ENCODE peak calls at places on chromosomes 11 and 22, in five cellular contexts. G is H1, D is HCT116, Y is GM12878, R is HepG2. L is an unnamed sample.

GRCh38 chr22:19291218-19291579 is 320 bp downstream of the CLTCL1 start:
- DNase-seq in G (no peak), D (no peak), Y (no peak), R (no peak), L (peak)

GRCh38 chr11:47724041-47724729 is 9.0 kb upstream of the AGBL2 start:
- DNase-seq in G (no peak), Y (no peak), D (no peak), R (peak), L (peak)

GRCh38 chr22:25742918-25743708 is 1.1 kb downstream of the MYO18B start:
- DNase-seq in D (no peak), Y (no peak), G (no peak), R (no peak), L (no peak)

GRCh38 chr11:76207642-76208378 is 1.5 kb upstream of the WNT11 start:
- DNase-seq in R (peak), G (no peak), D (peak), Y (no peak), L (peak)

GRCh38 chr11:88332851-88333250 is 4.7 kb downstream of the CTSC start:
- DNase-seq in G (no peak), Y (no peak), R (no peak), D (no peak), L (no peak)

GRCh38 chr11:131223198-131223975 is 147.0 kb upstream of the NTM start:
- DNase-seq in D (no peak), R (no peak), Y (peak), G (no peak), L (no peak)

GRCh38 chr11:117978982-117979381 is 7.2 kb upstream of the IL10RA start:
- DNase-seq in R (no peak), D (no peak), Y (no peak), G (no peak), L (no peak)

GRCh38 chr22:48761546-48761945 is 1066.1 kb downstream of the BRD1 start:
- DNase-seq in G (no peak), R (no peak), Y (no peak), D (no peak), L (no peak)

GRCh38 chr11:65504671-65505433 is 6.0 kb downstream of the MALAT1 start:
- DNase-seq in G (no peak), Y (no peak), D (no peak), R (no peak), L (no peak)

GRCh38 chr11:2583605-2583958 is 116.2 kb downstream of the KCNQ1OT1 start:
- DNase-seq in G (no peak), R (no peak), Y (no peak), D (no peak), L (no peak)

GRCh38 chr11:117639601-117640000 is 157.4 kb downstream of the DSCAML1 start:
- DNase-seq in R (no peak), Y (no peak), G (no peak), D (no peak), L (no peak)

GRCh38 chr11:12949456-12949855 is 59.7 kb upstream of the RASSF10 start:
- DNase-seq in R (no peak), Y (no peak), G (no peak), D (no peak), L (no peak)

GRCh38 chr11:65646921-65647701 is 9.2 kb downstream of the SIPA1 start:
- DNase-seq in R (no peak), G (no peak), D (no peak), Y (no peak), L (peak)

GRCh38 chr11:2803186-2804057 is 82.2 kb downstream of the CDKN1C start:
- DNase-seq in G (no peak), Y (no peak), D (no peak), R (no peak), L (no peak)

GRCh38 chr11:130389315-130389935 is 39.0 kb downstream of the ADAMTS8 start:
- DNase-seq in D (no peak), R (no peak), G (no peak), Y (no peak), L (no peak)

DNA sequence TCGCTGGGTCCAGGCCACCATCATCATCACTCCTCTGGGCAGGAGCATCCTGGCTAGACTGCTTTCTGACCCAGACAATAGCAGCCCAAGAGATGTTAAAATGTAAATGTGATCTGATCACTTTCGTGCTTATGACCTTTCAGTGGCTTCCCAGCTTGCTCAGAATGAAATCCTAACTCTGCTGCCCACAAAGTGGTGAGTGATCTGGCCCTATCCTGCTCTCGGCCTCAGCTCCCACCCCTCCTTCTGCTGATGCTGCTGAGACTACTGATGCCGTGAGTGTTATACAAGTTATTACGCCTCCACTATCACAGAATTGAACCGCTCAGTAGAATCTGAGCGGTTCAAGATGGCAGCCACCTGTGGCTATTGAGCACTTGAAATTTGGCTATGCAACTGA is 26.2 kb downstream of the ELF5 start:
- DNase-seq in R (no peak), G (no peak), D (no peak), Y (no peak), L (no peak)
- TF ChIP-seq MAX in R (no peak), G (no peak), D (no peak), Y (no peak), L (no peak)

GRCh38 chr11:132422725-132423124 is 1052.3 kb downstream of the NTM start:
- DNase-seq in R (no peak), G (no peak), Y (no peak), D (no peak), L (no peak)
- TF ChIP-seq SRF in R (no peak), G (no peak), Y (no peak), D (no peak), L (no peak)

DNA sequence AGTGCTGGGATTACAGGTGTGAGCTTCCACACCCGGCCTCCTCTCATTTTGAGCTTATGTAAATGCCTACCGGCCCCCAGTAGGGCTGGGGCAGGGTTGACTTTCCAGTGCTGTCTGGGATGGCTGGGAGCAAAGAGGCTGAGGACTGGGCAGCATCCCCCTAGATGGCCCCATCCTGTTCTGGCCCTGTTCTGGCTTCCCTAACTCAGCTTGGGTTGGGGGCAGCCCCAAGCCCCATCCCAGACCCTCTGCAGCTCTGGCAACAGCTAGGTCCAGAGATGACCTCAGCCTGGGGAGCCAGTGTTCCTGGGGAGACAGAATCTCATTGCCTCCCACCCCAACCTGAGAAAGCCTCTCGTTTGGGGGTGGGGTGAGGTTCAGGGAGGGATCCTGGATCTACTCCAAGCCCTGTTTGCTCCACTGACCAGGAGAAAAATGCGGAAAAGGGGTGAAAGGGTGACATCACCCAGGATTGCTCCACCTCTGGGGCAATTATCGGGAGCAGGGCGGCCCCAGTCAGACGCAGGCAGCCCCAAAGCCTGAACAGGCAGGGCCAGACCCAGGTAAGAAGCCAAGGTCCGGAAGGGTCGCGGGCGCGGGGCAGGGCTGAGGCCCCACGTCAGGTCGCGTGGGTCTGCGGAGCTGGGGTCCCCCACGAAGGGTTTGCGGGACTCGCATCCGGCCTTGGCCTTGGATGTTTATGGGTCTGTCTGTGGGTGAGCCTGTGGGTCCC is at the start of gene PNPLA2:
- DNase-seq in Y (no peak), R (peak), D (no peak), G (no peak), L (no peak)
- TF ChIP-seq MAX in Y (no peak), R (no peak), D (no peak), G (no peak), L (peak)

GRCh38 chr11:71269603-71270511 is 17.5 kb upstream of the SHANK2 start:
- DNase-seq in D (no peak), G (no peak), R (no peak), Y (no peak), L (no peak)
- TF ChIP-seq SRF in D (no peak), G (no peak), R (no peak), Y (no peak), L (no peak)

GRCh38 chr11:94151903-94152677 is 23.4 kb downstream of the PANX1 start:
- DNase-seq in G (no peak), D (peak), R (peak), Y (no peak), L (peak)
- TF ChIP-seq MAX in G (no peak), D (no peak), R (no peak), Y (no peak), L (no peak)